ENCODE peak calls at places on chromosome 10, in four cellular contexts. N, S, J and T are unnamed samples. For H3K36me3 and H3K27me3, the result is how much of the 10 kb centered on the place peaks cover.

GRCh38 chr10:107487284-107487683 is 322.8 kb upstream of the SORCS1 start:
- DNase-seq in N (no peak), S (no peak), J (no peak), T (no peak)

GRCh38 chr10:110498087-110498981 is 627 bp downstream of the DUSP5 start:
- DNase-seq in N (peak), S (peak), J (no peak), T (no peak)

GRCh38 chr10:109922976-109923921 is at the start of gene XPNPEP1:
- DNase-seq in N (peak), S (peak), J (no peak), T (no peak)

GRCh38 chr10:50579491-50580259 is 44.1 kb downstream of the SGMS1 start:
- DNase-seq in N (no peak), S (no peak), J (no peak), T (no peak)

GRCh38 chr10:89563861-89564478 is 28.6 kb upstream of the SLC16A12 start:
- DNase-seq in N (no peak), S (no peak), J (no peak), T (no peak)

GRCh38 chr10:104259456-104259855 is 4.8 kb downstream of the GSTO1 start:
- DNase-seq in N (no peak), S (no peak), J (no peak), T (no peak)

GRCh38 chr10:1488970-1489548 is 248.3 kb downstream of the ADARB2 start:
- DNase-seq in N (no peak), S (no peak), J (no peak), T (no peak)

GRCh38 chr10:48658243-48658888 is 26.3 kb upstream of the WDFY4 start:
- DNase-seq in N (peak), S (no peak), J (no peak), T (no peak)

GRCh38 chr10:110212119-110213006 is 5.0 kb downstream of the MXI1 start:
- DNase-seq in N (no peak), S (no peak), J (no peak), T (no peak)

GRCh38 chr10:118995739-118996138 is 33.8 kb upstream of the NANOS1 start:
- DNase-seq in N (no peak), S (no peak), J (no peak), T (no peak)

GRCh38 chr10:87659571-87660483 is at the start of gene PAPSS2:
- DNase-seq in N (peak), S (peak), J (no peak), T (no peak)

GRCh38 chr10:110141185-110141584 is 66.2 kb upstream of the MXI1 start:
- DNase-seq in N (no peak), S (no peak), J (no peak), T (no peak)

GRCh38 chr10:45354261-45354660 is 19.8 kb upstream of the ALOX5 start:
- DNase-seq in N (no peak), S (peak), J (no peak), T (no peak)

GRCh38 chr10:68334672-68335467 is 2.1 kb upstream of the PBLD start:
- DNase-seq in N (no peak), S (no peak), J (no peak), T (no peak)

GRCh38 chr10:129511758-129512157 is 44.7 kb downstream of the MGMT start:
- DNase-seq in N (no peak), S (no peak), J (no peak), T (no peak)

GRCh38 chr10:124106241-124106905 is 13.0 kb upstream of the CHST15 start:
- DNase-seq in N (peak), S (no peak), J (peak), T (peak)

GRCh38 chr10:21972584-21972983 is 30.9 kb downstream of the DNAJC1 start:
- DNase-seq in N (no peak), S (no peak), J (no peak), T (no peak)

GRCh38 chr10:96222441-96222840 is 48.9 kb downstream of the BLNK start:
- DNase-seq in N (no peak), S (no peak), J (no peak), T (no peak)

GRCh38 chr10:30058111-30058510 is 1.3 kb downstream of the JCAD start:
- DNase-seq in N (no peak), S (no peak), J (no peak), T (no peak)

GRCh38 chr10:112271982-112272381 is 11.2 kb upstream of the TECTB start:
- DNase-seq in N (no peak), S (no peak), J (no peak), T (no peak)

GRCh38 chr10:92699518-92700272 is 9.9 kb downstream of the HHEX start:
- DNase-seq in N (peak), S (no peak), J (no peak), T (no peak)

GRCh38 chr10:70437721-70438120 is 3.8 kb downstream of the NODAL start:
- DNase-seq in N (no peak), S (no peak), J (no peak), T (no peak)

GRCh38 chr10:5685764-5686240 is 1.2 kb downstream of the TASOR2 start:
- DNase-seq in N (no peak), S (no peak), J (no peak), T (no peak)

GRCh38 chr10:46787321-46787615 is 124.0 kb upstream of the PTPN20 start:
- DNase-seq in N (no peak), S (no peak), J (no peak), T (peak)

GRCh38 chr10:24238527-24239247 is 29.7 kb downstream of the KIAA1217 start:
- DNase-seq in N (no peak), S (no peak), J (no peak), T (no peak)

GRCh38 chr10:110007171-110007700 is 548 bp upstream of the ADD3 start:
- DNase-seq in N (no peak), S (peak), J (no peak), T (no peak)

GRCh38 chr10:99984201-99984600 is 25.5 kb downstream of the DNMBP start:
- DNase-seq in N (no peak), S (no peak), J (no peak), T (no peak)

GRCh38 chr10:6916601-6917000 is 336.5 kb upstream of the PRKCQ start:
- DNase-seq in N (no peak), S (no peak), J (no peak), T (no peak)

GRCh38 chr10:132663666-132664365 is 122.1 kb downstream of the NKX6-2 start:
- DNase-seq in N (no peak), S (no peak), J (no peak), T (no peak)

DNA sequence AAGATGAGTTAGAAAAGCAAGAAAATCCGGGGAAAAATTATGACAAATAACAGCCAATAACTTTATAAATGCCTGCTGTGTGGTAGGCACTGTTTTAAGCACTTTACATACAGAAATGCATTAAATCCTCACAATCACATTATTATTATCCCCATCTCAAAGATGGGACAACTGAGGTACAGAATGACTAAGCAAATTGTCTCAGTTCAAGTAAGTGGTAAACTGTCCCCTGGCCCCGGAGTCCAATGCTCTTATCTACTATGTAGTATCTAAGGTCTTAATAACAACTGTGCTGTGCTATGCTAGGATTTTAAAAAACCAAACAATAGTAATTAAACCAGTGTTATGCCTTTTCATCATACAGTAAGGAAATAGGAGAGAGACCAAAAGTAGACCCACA is 105.6 kb downstream of the RTKN2 start:
- DNase-seq in N (no peak), S (no peak), J (no peak), T (no peak)
- TF ChIP-seq CTCF in N (no peak), S (no peak), J (no peak), T (no peak)

GRCh38 chr10:17028843-17029580 is 100.6 kb downstream of the CUBN start:
- DNase-seq in N (no peak), S (no peak), J (no peak), T (no peak)

GRCh38 chr10:17031656-17032630 is 97.7 kb downstream of the CUBN start:
- DNase-seq in N (no peak), S (no peak), J (no peak), T (no peak)

GRCh38 chr10:17035446-17035845 is 94.2 kb downstream of the CUBN start:
- DNase-seq in N (no peak), S (no peak), J (no peak), T (no peak)

GRCh38 chr10:17029581-17030271 is 99.9 kb downstream of the CUBN start:
- DNase-seq in N (peak), S (peak), J (no peak), T (no peak)

GRCh38 chr10:17033529-17034250 is 95.9 kb downstream of the CUBN start:
- DNase-seq in N (no peak), S (no peak), J (no peak), T (no peak)
- H3K36me3 ChIP-seq in N (under half), S (under half), J (under half), T (under half)

DNA sequence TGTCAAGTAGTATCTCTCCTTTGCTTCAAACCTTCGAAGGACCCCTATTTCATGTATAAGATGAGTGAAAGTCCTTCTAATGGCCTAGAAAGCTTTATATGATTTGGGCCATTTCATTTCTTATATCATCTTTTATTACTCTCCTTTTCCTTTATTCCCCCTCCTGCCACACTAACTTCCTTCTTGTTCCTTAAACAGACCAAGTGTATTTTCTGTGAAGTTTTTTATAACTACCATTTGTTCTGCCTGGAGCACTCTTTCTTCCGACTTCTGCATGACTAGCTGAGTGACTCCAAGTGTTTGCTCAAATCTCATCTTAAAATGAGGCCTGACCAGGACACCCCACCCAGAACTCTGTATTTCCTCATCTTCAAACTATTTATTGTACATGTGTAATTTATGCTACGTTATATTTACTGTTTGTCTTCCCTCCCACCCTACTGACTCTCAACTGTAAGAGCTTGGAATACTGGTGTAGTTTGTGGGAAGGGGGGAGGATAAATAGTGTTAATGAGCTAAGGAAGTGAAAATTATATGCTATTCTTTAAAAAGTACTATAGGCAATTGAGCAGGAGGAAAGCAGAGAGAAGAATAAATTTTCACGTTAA is 3.2 kb downstream of the MINDY3 start:
- DNase-seq in N (no peak), S (no peak), J (peak), T (no peak)
- H3K27me3 ChIP-seq in N (under half), S (under half), J (under half), T (under half)

DNA sequence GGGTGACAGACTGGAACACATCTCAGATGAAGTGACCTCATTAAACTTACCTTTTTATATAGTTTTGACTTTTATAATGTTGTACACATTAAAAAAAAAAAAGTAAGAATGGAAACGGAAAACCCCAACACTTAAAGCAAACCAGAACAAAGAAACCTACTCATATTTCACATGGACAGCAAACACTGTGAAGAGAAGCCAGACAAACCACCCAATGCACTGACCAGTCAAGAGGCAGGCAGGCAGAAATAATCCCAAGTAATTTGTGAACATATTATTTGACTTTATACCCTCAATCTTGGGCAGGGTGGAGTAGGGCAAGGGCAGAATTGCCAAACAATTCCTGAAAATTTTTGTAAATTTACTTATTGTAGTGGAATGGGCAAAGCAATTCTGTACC is 39.8 kb downstream of the WAPL start:
- DNase-seq in N (no peak), S (no peak), J (no peak), T (peak)
- TF ChIP-seq CTCF in N (no peak), S (no peak), J (no peak), T (no peak)